ENCODE peak calls at places on chromosomes 6 and 20, in ten cellular contexts. R is right lobe of liver; E is GM23338; Q is bronchial epithelial cell; N is HAP-1; J is CD4-positive, alpha-beta T cell; Y is MM.1S; T is fibroblast of lung; I is osteoblast; S is left ventricle myocardium inferior. W is an unnamed sample.

GRCh38 chr6:71454083-71454482 is 165.5 kb downstream of the OGFRL1 start:
- DNase-seq in R (no peak), E (no peak), Q (peak; percentile 42), N (no peak), J (no peak), Y (no peak), T (no peak), I (no peak), S (no peak), W (no peak)

GRCh38 chr6:96943535-96943934 is 19.0 kb downstream of the KLHL32 start:
- DNase-seq in R (no peak), E (no peak), Q (no peak), N (no peak), J (no peak), Y (no peak), T (no peak), I (no peak), S (no peak), W (no peak)

GRCh38 chr20:3710027-3710426 is 2.4 kb downstream of the SIGLEC1 start:
- DNase-seq in R (no peak), E (no peak), Q (no peak), N (no peak), J (no peak), Y (no peak), T (no peak), I (peak; percentile 60), S (no peak), W (no peak)

GRCh38 chr6:88864347-88865057 is 98.9 kb downstream of the RNGTT start:
- DNase-seq in R (no peak), E (no peak), Q (no peak), N (no peak), J (no peak), Y (no peak), T (no peak), I (no peak), S (no peak), W (no peak)

GRCh38 chr6:109421184-109421583 is 19.2 kb downstream of the PPIL6 start:
- DNase-seq in R (no peak), E (no peak), Q (no peak), N (no peak), J (no peak), Y (no peak), T (no peak), I (no peak), S (no peak), W (no peak)

GRCh38 chr6:116387374-116387773 is 16.6 kb downstream of the DSE start:
- DNase-seq in R (no peak), E (no peak), Q (peak; percentile 99), N (no peak), J (no peak), Y (peak; percentile 25), T (peak; percentile 85), I (no peak), S (no peak), W (no peak)

GRCh38 chr6:160510199-160510598 is 153.9 kb downstream of the LPA start:
- DNase-seq in R (no peak), E (no peak), Q (peak; percentile 81), N (no peak), J (no peak), Y (no peak), T (peak; percentile 83), I (peak; percentile 55), S (no peak), W (no peak)

GRCh38 chr20:15875446-15875845 is 697.8 kb downstream of the KIF16B start:
- DNase-seq in R (no peak), E (no peak), Q (no peak), N (no peak), J (no peak), Y (no peak), T (no peak), I (no peak), S (no peak), W (no peak)

GRCh38 chr6:1311400-1312192 is at the start of gene FOXQ1:
- DNase-seq in R (peak; percentile 86), E (peak; percentile 77), Q (peak; percentile 58), N (no peak), J (no peak), Y (peak; percentile 59), T (peak; percentile 18), I (peak; percentile 91), S (no peak), W (peak; percentile 76)

GRCh38 chr20:37430044-37430443 is 84.1 kb downstream of the SRC start:
- DNase-seq in R (no peak), E (no peak), Q (no peak), N (no peak), J (no peak), Y (no peak), T (no peak), I (no peak), S (no peak), W (no peak)

GRCh38 chr6:13142611-13143010 is 185.7 kb downstream of the TBC1D7 start:
- DNase-seq in R (no peak), E (no peak), Q (no peak), N (no peak), J (no peak), Y (no peak), T (no peak), I (no peak), S (no peak), W (no peak)

GRCh38 chr6:40999498-41000070 is 39.4 kb downstream of the UNC5CL start:
- DNase-seq in R (peak; percentile 77), E (peak; percentile 84), Q (peak; percentile 44), N (peak; percentile 52), J (no peak), Y (no peak), T (peak; percentile 40), I (peak; percentile 35), S (peak; percentile 56), W (peak; percentile 67)

GRCh38 chr20:21518292-21518991 is 4.6 kb upstream of the NKX2-2 start:
- DNase-seq in R (no peak), E (peak; percentile 34), Q (no peak), N (no peak), J (no peak), Y (no peak), T (no peak), I (peak; percentile 82), S (no peak), W (no peak)

GRCh38 chr20:21516180-21516567 is 2.3 kb upstream of the NKX2-2 start:
- DNase-seq in R (no peak), E (no peak), Q (no peak), N (no peak), J (no peak), Y (no peak), T (no peak), I (no peak), S (no peak), W (no peak)

GRCh38 chr20:21519136-21519584 is 5.3 kb upstream of the NKX2-2 start:
- DNase-seq in R (no peak), E (peak; percentile 46), Q (no peak), N (peak; percentile 54), J (no peak), Y (no peak), T (no peak), I (peak; percentile 81), S (no peak), W (no peak)

GRCh38 chr20:21516861-21517565 is 3.1 kb upstream of the NKX2-2 start:
- DNase-seq in R (no peak), E (peak; percentile 58), Q (no peak), N (no peak), J (no peak), Y (no peak), T (no peak), I (peak; percentile 92), S (no peak), W (peak; percentile 43)

DNA sequence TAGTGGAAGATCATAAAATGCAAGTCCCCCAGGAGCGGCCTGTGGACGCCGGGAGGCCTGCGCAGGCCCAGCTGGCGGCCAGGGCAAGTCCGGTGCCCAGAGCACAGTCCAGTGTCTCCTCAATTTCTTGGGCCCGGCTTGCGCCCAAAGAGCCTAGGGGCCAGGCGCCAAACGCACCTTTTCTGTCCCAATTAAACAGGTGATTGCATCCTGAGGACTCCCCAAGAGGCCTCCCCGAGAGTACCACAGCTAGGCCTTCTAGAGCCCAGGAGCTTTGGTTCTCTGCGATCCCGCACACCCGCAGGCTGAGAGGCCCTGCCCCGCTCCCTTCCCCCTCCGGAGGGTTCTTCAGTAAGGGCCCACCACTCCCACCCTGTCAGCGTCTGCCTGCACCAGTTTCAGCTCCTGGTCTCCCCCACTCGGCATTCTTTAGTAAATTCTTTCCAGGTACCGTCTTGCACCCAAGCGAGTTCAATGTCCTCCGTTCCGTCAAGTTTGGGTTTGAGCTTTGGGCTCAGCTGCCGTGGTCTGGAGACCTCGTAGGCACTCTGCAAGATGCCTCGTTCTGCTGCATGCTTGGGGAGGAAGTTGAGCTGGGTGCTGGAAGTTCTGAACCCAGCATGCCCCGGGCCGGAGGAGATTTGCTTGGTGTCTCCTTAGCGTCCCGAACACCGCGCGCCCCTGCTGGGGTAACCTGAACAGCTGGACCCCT is 3.9 kb upstream of the NKX2-2 start:
- DNase-seq in R (no peak), E (peak; percentile 60), Q (no peak), N (no peak), J (no peak), Y (no peak), T (no peak), I (peak; percentile 77), S (no peak), W (no peak)
- H3K27me3 ChIP-seq in R (peaks cover 7% of the 10 kb centered on the region), E (peaks cover 91% of the 10 kb centered on the region), Q (peaks cover 76% of the 10 kb centered on the region), N (peaks cover 29% of the 10 kb centered on the region), J (peaks cover 92% of the 10 kb centered on the region), Y (peaks cover 72% of the 10 kb centered on the region), T (peaks cover 86% of the 10 kb centered on the region), I (peaks cover 91% of the 10 kb centered on the region), S (peaks cover 100% of the 10 kb centered on the region), W (peaks cover 100% of the 10 kb centered on the region)

GRCh38 chr6:163919652-163920051 is 505.1 kb downstream of the QKI start:
- DNase-seq in R (no peak), E (no peak), Q (no peak), N (no peak), J (no peak), Y (no peak), T (no peak), I (no peak), S (no peak), W (no peak)

DNA sequence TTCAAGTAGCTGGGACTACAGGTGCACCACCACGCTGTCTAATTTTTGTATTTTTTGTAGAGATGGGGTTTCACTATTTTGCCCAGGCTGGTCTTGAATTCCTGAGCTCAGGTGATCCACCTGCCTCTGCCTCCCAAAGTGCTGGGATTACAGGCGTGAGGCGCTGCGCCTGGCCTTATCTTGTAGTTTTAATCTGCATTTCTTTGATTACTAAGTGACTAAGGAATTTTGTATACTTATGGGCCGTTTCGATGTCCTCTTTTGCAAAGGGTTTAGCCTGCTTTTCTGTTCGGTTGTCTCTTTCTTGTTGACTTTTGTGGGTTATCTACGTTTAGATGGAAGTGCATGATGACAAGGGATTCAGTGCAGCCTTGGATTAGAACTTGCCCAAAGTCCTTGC is 500.6 kb downstream of the QKI start:
- DNase-seq in R (no peak), E (no peak), Q (no peak), N (no peak), J (no peak), Y (no peak), T (no peak), I (no peak), S (no peak), W (no peak)
- H3K27me3 ChIP-seq in R (no peaks in the 10 kb centered on the region), E (no peaks in the 10 kb centered on the region), Q (no peaks in the 10 kb centered on the region), N (no peaks in the 10 kb centered on the region), J (no peaks in the 10 kb centered on the region), Y (no peaks in the 10 kb centered on the region), T (no peaks in the 10 kb centered on the region), I (no peaks in the 10 kb centered on the region), S (no peaks in the 10 kb centered on the region), W (no peaks in the 10 kb centered on the region)

GRCh38 chr6:85747654-85748053 is 105.0 kb upstream of the SYNCRIP start:
- DNase-seq in R (no peak), E (no peak), Q (peak; percentile 81), N (no peak), J (no peak), Y (no peak), T (peak; percentile 71), I (no peak), S (no peak), W (no peak)
- H3K27me3 ChIP-seq in R (no peaks in the 10 kb centered on the region), E (no peaks in the 10 kb centered on the region), Q (no peaks in the 10 kb centered on the region), N (peaks cover 3% of the 10 kb centered on the region), J (peaks cover 4% of the 10 kb centered on the region), Y (no peaks in the 10 kb centered on the region), T (no peaks in the 10 kb centered on the region), I (no peaks in the 10 kb centered on the region), S (peaks cover 6% of the 10 kb centered on the region), W (no peaks in the 10 kb centered on the region)

GRCh38 chr20:46139908-46140482 is 21.9 kb downstream of the CD40 start:
- DNase-seq in R (no peak), E (peak; percentile 45), Q (peak; percentile 81), N (no peak), J (no peak), Y (no peak), T (no peak), I (no peak), S (no peak), W (no peak)
- H3K27me3 ChIP-seq in R (no peaks in the 10 kb centered on the region), E (no peaks in the 10 kb centered on the region), Q (peaks cover 9% of the 10 kb centered on the region), N (peaks cover 53% of the 10 kb centered on the region), J (peaks cover 16% of the 10 kb centered on the region), Y (peaks cover 53% of the 10 kb centered on the region), T (peaks cover 20% of the 10 kb centered on the region), I (peaks cover 32% of the 10 kb centered on the region), S (peaks cover 100% of the 10 kb centered on the region), W (peaks cover 74% of the 10 kb centered on the region)

W was measured in left lung.